ENCODE peak calls at places on chromosomes 2 and 18, in seven cellular contexts. E, J, G, R, U, N and H are unnamed samples.

GRCh38 chr2:144544053-144544452 is 24.1 kb upstream of the ZEB2 start:
- DNase-seq in E (no peak), J (no peak), G (no peak), R (no peak), U (no peak), N (no peak), H (no peak)

GRCh38 chr2:202032841-202033316 is 776 bp upstream of the FZD7 start:
- DNase-seq in E (peak; percentile 78), J (no peak), G (peak; percentile 54), R (peak; percentile 66), U (no peak), N (peak; percentile 59), H (no peak)

GRCh38 chr2:161357097-161357496 is 48.9 kb downstream of the PSMD14 start:
- DNase-seq in E (no peak), J (no peak), G (no peak), R (no peak), U (no peak), N (no peak), H (no peak)

GRCh38 chr2:42568431-42569115 is at the start of gene MTA3:
- DNase-seq in E (peak; percentile 76), J (no peak), G (peak; percentile 64), R (peak; percentile 44), U (peak; percentile 35), N (peak; percentile 65), H (no peak)

GRCh38 chr2:164882276-164882675 is 40.7 kb upstream of the COBLL1 start:
- DNase-seq in E (no peak), J (no peak), G (no peak), R (no peak), U (no peak), N (no peak), H (no peak)

GRCh38 chr18:77702686-77703085 is 453.0 kb downstream of the GALR1 start:
- DNase-seq in E (no peak), J (no peak), G (peak; percentile 18), R (no peak), U (no peak), N (no peak), H (no peak)

GRCh38 chr2:119366161-119366648 is 429 bp downstream of the C2orf76 start:
- DNase-seq in E (no peak), J (peak; percentile 16), G (peak; percentile 30), R (peak; percentile 17), U (no peak), N (no peak), H (no peak)

GRCh38 chr2:102620367-102620766 is 1.0 kb downstream of the SLC9A2 start:
- DNase-seq in E (no peak), J (no peak), G (peak; percentile 24), R (no peak), U (no peak), N (no peak), H (no peak)

GRCh38 chr2:99816908-99817307 is 325.5 kb downstream of the AFF3 start:
- DNase-seq in E (no peak), J (no peak), G (no peak), R (no peak), U (no peak), N (no peak), H (no peak)